ENCODE peak calls at places on chromosomes 5 and 9, in nine cellular contexts. E is left cardiac atrium; L is T-helper 1 cell; P is aorta; C is AG04450; O is mesenteric fat pad; V is transverse colon; U is CD8-positive, alpha-beta memory T cell; D is smooth muscle cell of the brain vasculature. S is an unnamed sample.
A peak's percentile ranks its signal among the peaks of the same experiment; 100 is the strongest.

GRCh38 chr5:172643392-172643871 is 2.4 kb downstream of the NEURL1B start:
- DNase-seq in E (peak; percentile 17), L (no peak), P (peak; percentile 35), C (no peak), O (no peak), V (no peak), U (no peak), D (no peak), S (no peak)

GRCh38 chr9:131236161-131236560 is 40.1 kb downstream of the FAM78A start:
- DNase-seq in E (no peak), L (no peak), P (no peak), C (no peak), O (no peak), V (no peak), U (no peak), D (no peak), S (no peak)

GRCh38 chr5:31470608-31471007 is 61.3 kb downstream of the DROSHA start:
- DNase-seq in E (peak; percentile 69), L (no peak), P (no peak), C (no peak), O (no peak), V (peak; percentile 10), U (no peak), D (peak; percentile 7), S (no peak)

GRCh38 chr9:108831496-108832178 is 24.1 kb downstream of the ACTL7B start:
- DNase-seq in E (no peak), L (no peak), P (no peak), C (no peak), O (no peak), V (no peak), U (no peak), D (no peak), S (no peak)

GRCh38 chr5:95949810-95950209 is 11.8 kb downstream of the ELL2 start:
- DNase-seq in E (no peak), L (no peak), P (no peak), C (no peak), O (no peak), V (no peak), U (no peak), D (no peak), S (no peak)

GRCh38 chr9:126647585-126648110 is 33.9 kb downstream of the LMX1B start:
- DNase-seq in E (no peak), L (no peak), P (no peak), C (no peak), O (no peak), V (no peak), U (no peak), D (no peak), S (no peak)

GRCh38 chr5:65816729-65817128 is 94.7 kb downstream of the NLN start:
- DNase-seq in E (no peak), L (no peak), P (no peak), C (no peak), O (no peak), V (no peak), U (no peak), D (no peak), S (no peak)

GRCh38 chr9:105296445-105296844 is 52.0 kb downstream of the SLC44A1 start:
- DNase-seq in E (no peak), L (no peak), P (no peak), C (no peak), O (no peak), V (no peak), U (no peak), D (no peak), S (no peak)

GRCh38 chr9:38057416-38058195 is 11.4 kb downstream of the SHB start:
- DNase-seq in E (no peak), L (no peak), P (no peak), C (no peak), O (no peak), V (no peak), U (no peak), D (no peak), S (no peak)

GRCh38 chr5:57859626-57860025 is 377.0 kb upstream of the ACTBL2 start:
- DNase-seq in E (no peak), L (no peak), P (no peak), C (no peak), O (no peak), V (no peak), U (no peak), D (no peak), S (no peak)

GRCh38 chr9:75067894-75068293 is 20.1 kb downstream of the NMRK1 start:
- DNase-seq in E (no peak), L (no peak), P (no peak), C (no peak), O (no peak), V (no peak), U (no peak), D (no peak), S (no peak)

GRCh38 chr9:112867275-112867991 is 23.2 kb downstream of the SLC46A2 start:
- DNase-seq in E (no peak), L (no peak), P (no peak), C (peak; percentile 44), O (no peak), V (peak; percentile 31), U (no peak), D (no peak), S (peak; percentile 63)

GRCh38 chr9:10875752-10876151 is 262.9 kb upstream of the PTPRD start:
- DNase-seq in E (no peak), L (no peak), P (no peak), C (no peak), O (no peak), V (no peak), U (no peak), D (no peak), S (no peak)

GRCh38 chr5:142644640-142645361 is 41.1 kb downstream of the FGF1 start:
- DNase-seq in E (peak; percentile 58), L (no peak), P (no peak), C (peak; percentile 96), O (no peak), V (peak; percentile 13), U (no peak), D (peak; percentile 70), S (peak; percentile 93)

GRCh38 chr5:174903333-174903732 is 179.0 kb downstream of the MSX2 start:
- DNase-seq in E (no peak), L (no peak), P (no peak), C (no peak), O (no peak), V (no peak), U (no peak), D (no peak), S (no peak)

GRCh38 chr9:25681270-25681669 is 3.0 kb upstream of the TUSC1 start:
- DNase-seq in E (no peak), L (no peak), P (no peak), C (no peak), O (no peak), V (no peak), U (no peak), D (no peak), S (no peak)

GRCh38 chr5:10724799-10725507 is 36.1 kb downstream of the DAP start:
- DNase-seq in E (peak; percentile 83), L (no peak), P (peak; percentile 80), C (peak; percentile 68), O (no peak), V (peak; percentile 26), U (no peak), D (peak; percentile 72), S (no peak)

GRCh38 chr5:32651638-32652037 is 59.5 kb upstream of the NPR3 start:
- DNase-seq in E (no peak), L (no peak), P (no peak), C (no peak), O (no peak), V (no peak), U (no peak), D (no peak), S (no peak)

GRCh38 chr5:159504857-159505304 is 174.6 kb upstream of the IL12B start:
- DNase-seq in E (peak; percentile 35), L (no peak), P (no peak), C (peak; percentile 20), O (no peak), V (no peak), U (no peak), D (no peak), S (peak; percentile 34)

GRCh38 chr9:87324613-87325194 is 173.0 kb upstream of the DAPK1 start:
- DNase-seq in E (no peak), L (no peak), P (no peak), C (peak; percentile 20), O (no peak), V (no peak), U (no peak), D (peak; percentile 52), S (peak; percentile 54)